ENCODE peak calls at places on chromosome 13, in eight cellular contexts. One of them, this sample, is unnamed.

GRCh38 chr13:111577956-111578595 is 257.6 kb downstream of the TEX29 start:
- DNase-seq in H9: no peak
- DNase-seq in upper lobe of right lung: no peak
- DNase-seq in SJSA1: no peak
- DNase-seq in colonic mucosa: no peak
- DNase-seq in left lung: no peak
- DNase-seq in tibial nerve: no peak
- DNase-seq in stomach: no peak
- DNase-seq in this sample: no peak

GRCh38 chr13:109869312-109870237 is 83.2 kb upstream of the IRS2 start:
- DNase-seq in H9: peak; percentile 59
- DNase-seq in upper lobe of right lung: peak; percentile 86
- DNase-seq in SJSA1: peak; percentile 75
- DNase-seq in colonic mucosa: peak; percentile 47
- DNase-seq in left lung: peak; percentile 84
- DNase-seq in tibial nerve: peak; percentile 42
- DNase-seq in stomach: peak; percentile 75
- DNase-seq in this sample: peak; percentile 84

GRCh38 chr13:25114220-25114619 is 18.3 kb downstream of the PABPC3 start:
- DNase-seq in H9: peak; percentile 87
- DNase-seq in upper lobe of right lung: peak; percentile 67
- DNase-seq in SJSA1: peak; percentile 51
- DNase-seq in colonic mucosa: peak; percentile 64
- DNase-seq in left lung: no peak
- DNase-seq in tibial nerve: peak; percentile 26
- DNase-seq in stomach: peak; percentile 71
- DNase-seq in this sample: peak; percentile 76

GRCh38 chr13:21901772-21902708 is 231.2 kb downstream of the FGF9 start:
- DNase-seq in H9: peak; percentile 18
- DNase-seq in upper lobe of right lung: no peak
- DNase-seq in SJSA1: no peak
- DNase-seq in colonic mucosa: no peak
- DNase-seq in left lung: no peak
- DNase-seq in tibial nerve: no peak
- DNase-seq in stomach: no peak
- DNase-seq in this sample: no peak

GRCh38 chr13:112818040-112818697 is 128.3 kb downstream of the ATP11A start:
- DNase-seq in H9: no peak
- DNase-seq in upper lobe of right lung: no peak
- DNase-seq in SJSA1: no peak
- DNase-seq in colonic mucosa: no peak
- DNase-seq in left lung: peak; percentile 72
- DNase-seq in tibial nerve: no peak
- DNase-seq in stomach: peak; percentile 10
- DNase-seq in this sample: no peak

GRCh38 chr13:79810671-79811070 is 329.7 kb downstream of the NDFIP2 start:
- DNase-seq in H9: no peak
- DNase-seq in upper lobe of right lung: no peak
- DNase-seq in SJSA1: peak; percentile 73
- DNase-seq in colonic mucosa: no peak
- DNase-seq in left lung: no peak
- DNase-seq in tibial nerve: no peak
- DNase-seq in stomach: no peak
- DNase-seq in this sample: no peak

GRCh38 chr13:87314822-87315221 is 356.3 kb upstream of the SLITRK5 start:
- DNase-seq in H9: no peak
- DNase-seq in upper lobe of right lung: no peak
- DNase-seq in SJSA1: no peak
- DNase-seq in colonic mucosa: no peak
- DNase-seq in left lung: no peak
- DNase-seq in tibial nerve: no peak
- DNase-seq in stomach: no peak
- DNase-seq in this sample: no peak

GRCh38 chr13:63700366-63700765 is 2284.7 kb upstream of the PCDH20 start:
- DNase-seq in H9: no peak
- DNase-seq in upper lobe of right lung: no peak
- DNase-seq in SJSA1: no peak
- DNase-seq in colonic mucosa: no peak
- DNase-seq in left lung: no peak
- DNase-seq in tibial nerve: no peak
- DNase-seq in stomach: no peak
- DNase-seq in this sample: no peak

GRCh38 chr13:47896111-47896510 is 105.0 kb downstream of the SUCLA2 start:
- DNase-seq in H9: no peak
- DNase-seq in upper lobe of right lung: no peak
- DNase-seq in SJSA1: no peak
- DNase-seq in colonic mucosa: no peak
- DNase-seq in left lung: no peak
- DNase-seq in tibial nerve: no peak
- DNase-seq in stomach: no peak
- DNase-seq in this sample: no peak

GRCh38 chr13:40539954-40540706 is 126.3 kb downstream of the FOXO1 start:
- DNase-seq in H9: peak; percentile 49
- DNase-seq in upper lobe of right lung: no peak
- DNase-seq in SJSA1: peak; percentile 87
- DNase-seq in colonic mucosa: no peak
- DNase-seq in left lung: no peak
- DNase-seq in tibial nerve: no peak
- DNase-seq in stomach: no peak
- DNase-seq in this sample: no peak

GRCh38 chr13:67045357-67045756 is 184.8 kb downstream of the PCDH9 start:
- DNase-seq in H9: no peak
- DNase-seq in upper lobe of right lung: no peak
- DNase-seq in SJSA1: no peak
- DNase-seq in colonic mucosa: no peak
- DNase-seq in left lung: no peak
- DNase-seq in tibial nerve: no peak
- DNase-seq in stomach: no peak
- DNase-seq in this sample: no peak

GRCh38 chr13:45468676-45469075 is 3.9 kb downstream of the COG3 start:
- DNase-seq in H9: no peak
- DNase-seq in upper lobe of right lung: no peak
- DNase-seq in SJSA1: no peak
- DNase-seq in colonic mucosa: peak; percentile 36
- DNase-seq in left lung: no peak
- DNase-seq in tibial nerve: no peak
- DNase-seq in stomach: no peak
- DNase-seq in this sample: no peak

GRCh38 chr13:110430391-110431338 is 123.6 kb downstream of the COL4A2 start:
- DNase-seq in H9: no peak
- DNase-seq in upper lobe of right lung: no peak
- DNase-seq in SJSA1: peak; percentile 50
- DNase-seq in colonic mucosa: no peak
- DNase-seq in left lung: no peak
- DNase-seq in tibial nerve: no peak
- DNase-seq in stomach: no peak
- DNase-seq in this sample: no peak

GRCh38 chr13:93227280-93227905 is 786 bp downstream of the GPC6 start:
- DNase-seq in H9: peak; percentile 57
- DNase-seq in upper lobe of right lung: no peak
- DNase-seq in SJSA1: peak; percentile 74
- DNase-seq in colonic mucosa: no peak
- DNase-seq in left lung: peak; percentile 73
- DNase-seq in tibial nerve: peak; percentile 16
- DNase-seq in stomach: no peak
- DNase-seq in this sample: peak; percentile 18

GRCh38 chr13:25380082-25380481 is 8.3 kb downstream of the ATP8A2 start:
- DNase-seq in H9: no peak
- DNase-seq in upper lobe of right lung: no peak
- DNase-seq in SJSA1: no peak
- DNase-seq in colonic mucosa: no peak
- DNase-seq in left lung: no peak
- DNase-seq in tibial nerve: no peak
- DNase-seq in stomach: no peak
- DNase-seq in this sample: no peak

GRCh38 chr13:32846020-32846451 is 170.2 kb upstream of the KL start:
- DNase-seq in H9: no peak
- DNase-seq in upper lobe of right lung: no peak
- DNase-seq in SJSA1: no peak
- DNase-seq in colonic mucosa: no peak
- DNase-seq in left lung: no peak
- DNase-seq in tibial nerve: no peak
- DNase-seq in stomach: no peak
- DNase-seq in this sample: no peak

GRCh38 chr13:51552027-51552426 is 32.2 kb upstream of the WDFY2 start:
- DNase-seq in H9: no peak
- DNase-seq in upper lobe of right lung: no peak
- DNase-seq in SJSA1: no peak
- DNase-seq in colonic mucosa: no peak
- DNase-seq in left lung: no peak
- DNase-seq in tibial nerve: no peak
- DNase-seq in stomach: no peak
- DNase-seq in this sample: no peak

GRCh38 chr13:27928353-27928804 is 8.6 kb downstream of the PDX1 start:
- DNase-seq in H9: no peak
- DNase-seq in upper lobe of right lung: no peak
- DNase-seq in SJSA1: no peak
- DNase-seq in colonic mucosa: no peak
- DNase-seq in left lung: no peak
- DNase-seq in tibial nerve: no peak
- DNase-seq in stomach: no peak
- DNase-seq in this sample: peak; percentile 34

GRCh38 chr13:60671386-60671785 is 274.4 kb downstream of the TDRD3 start:
- DNase-seq in H9: no peak
- DNase-seq in upper lobe of right lung: no peak
- DNase-seq in SJSA1: no peak
- DNase-seq in colonic mucosa: no peak
- DNase-seq in left lung: no peak
- DNase-seq in tibial nerve: no peak
- DNase-seq in stomach: no peak
- DNase-seq in this sample: no peak

GRCh38 chr13:57627663-57628062 is 3.9 kb upstream of the PCDH17 start:
- DNase-seq in H9: no peak
- DNase-seq in upper lobe of right lung: no peak
- DNase-seq in SJSA1: no peak
- DNase-seq in colonic mucosa: no peak
- DNase-seq in left lung: no peak
- DNase-seq in tibial nerve: no peak
- DNase-seq in stomach: no peak
- DNase-seq in this sample: no peak

GRCh38 chr13:108495686-108496363 is 133.6 kb upstream of the MYO16 start:
- DNase-seq in H9: peak; percentile 59
- DNase-seq in upper lobe of right lung: no peak
- DNase-seq in SJSA1: no peak
- DNase-seq in colonic mucosa: no peak
- DNase-seq in left lung: peak; percentile 82
- DNase-seq in tibial nerve: no peak
- DNase-seq in stomach: no peak
- DNase-seq in this sample: no peak

GRCh38 chr13:39452834-39453233 is 150.2 kb downstream of the LHFPL6 start:
- DNase-seq in H9: no peak
- DNase-seq in upper lobe of right lung: no peak
- DNase-seq in SJSA1: no peak
- DNase-seq in colonic mucosa: no peak
- DNase-seq in left lung: no peak
- DNase-seq in tibial nerve: no peak
- DNase-seq in stomach: no peak
- DNase-seq in this sample: no peak
- H3K27ac ChIP-seq in H9: no peak overlapping the region
- H3K27ac ChIP-seq in upper lobe of right lung: no peak overlapping the region
- H3K27ac ChIP-seq in SJSA1: no peak overlapping the region
- H3K27ac ChIP-seq in colonic mucosa: no peak overlapping the region
- H3K27ac ChIP-seq in left lung: no peak overlapping the region
- H3K27ac ChIP-seq in tibial nerve: peak overlapping the region; percentile 2
- H3K27ac ChIP-seq in stomach: no peak overlapping the region
- H3K27ac ChIP-seq in this sample: no peak overlapping the region

DNA sequence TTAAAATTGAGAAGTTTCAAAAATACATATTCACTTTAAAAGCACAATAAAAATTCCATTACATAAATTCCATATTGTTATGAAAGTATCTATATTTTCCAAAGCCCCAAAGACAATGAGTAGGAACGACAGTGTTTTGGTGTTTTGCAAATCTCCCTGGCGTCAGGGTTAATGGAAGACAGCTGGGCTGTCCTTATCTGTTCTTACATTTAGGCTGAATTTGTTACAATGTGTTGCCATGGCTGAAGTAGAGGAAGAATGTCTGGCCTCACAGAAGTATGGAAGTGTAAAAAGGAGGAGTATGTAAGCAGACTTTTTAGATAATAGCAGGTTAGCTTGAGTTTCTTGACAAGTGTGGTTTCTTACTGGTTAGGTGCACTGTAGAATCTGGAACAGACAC is 124.4 kb upstream of the SPATA13 start:
- DNase-seq in H9: no peak
- DNase-seq in upper lobe of right lung: no peak
- DNase-seq in SJSA1: no peak
- DNase-seq in colonic mucosa: no peak
- DNase-seq in left lung: no peak
- DNase-seq in tibial nerve: no peak
- DNase-seq in stomach: no peak
- DNase-seq in this sample: no peak
- H3K4me1 ChIP-seq in H9: peaks cover 2% of the 10 kb centered on the region
- H3K4me1 ChIP-seq in upper lobe of right lung: peaks cover 28% of the 10 kb centered on the region
- H3K4me1 ChIP-seq in SJSA1: peaks cover 12% of the 10 kb centered on the region
- H3K4me1 ChIP-seq in colonic mucosa: no peaks in the 10 kb centered on the region
- H3K4me1 ChIP-seq in left lung: peaks cover 9% of the 10 kb centered on the region
- H3K4me1 ChIP-seq in tibial nerve: no peaks in the 10 kb centered on the region
- H3K4me1 ChIP-seq in stomach: peaks cover 67% of the 10 kb centered on the region
- H3K4me1 ChIP-seq in this sample: peaks cover 47% of the 10 kb centered on the region

DNA sequence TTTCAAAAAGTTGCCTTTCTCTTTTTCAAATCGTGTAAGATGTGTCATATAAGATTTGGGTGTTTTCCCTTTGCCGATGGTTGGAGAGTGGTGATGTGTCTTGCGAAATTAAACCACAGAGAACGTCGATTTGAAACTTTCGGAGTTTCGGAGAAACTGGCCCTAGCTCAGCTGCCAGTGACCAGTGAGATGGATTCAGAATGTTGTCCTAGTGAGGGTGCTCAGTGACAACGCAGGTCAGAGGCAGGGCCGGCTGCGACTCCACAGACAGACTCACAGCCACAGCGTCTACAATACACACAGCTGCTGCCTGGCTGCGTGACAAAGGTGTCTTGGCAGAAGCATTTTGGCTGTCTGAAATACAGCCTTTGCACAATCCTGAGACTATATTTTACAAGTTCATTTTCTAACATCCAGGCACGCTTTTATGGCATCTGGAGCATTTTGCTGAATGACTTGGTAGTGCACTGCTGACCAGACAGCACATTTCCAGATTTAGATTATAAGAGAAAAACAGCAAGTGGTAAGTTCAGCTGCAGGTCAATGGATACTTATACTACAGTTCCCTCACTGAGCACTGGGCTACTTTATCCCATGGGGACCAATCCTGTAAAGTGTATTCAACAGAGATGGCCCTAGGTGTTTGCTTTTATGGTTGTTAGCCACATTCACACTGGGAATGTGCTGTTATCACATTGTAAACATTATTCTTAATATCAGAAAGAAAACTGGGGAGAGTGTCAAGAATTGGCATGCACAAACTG is 207.5 kb downstream of the KCNRG start:
- DNase-seq in H9: no peak
- DNase-seq in upper lobe of right lung: peak; percentile 83
- DNase-seq in SJSA1: no peak
- DNase-seq in colonic mucosa: peak; percentile 41
- DNase-seq in left lung: peak; percentile 87
- DNase-seq in tibial nerve: peak; percentile 62
- DNase-seq in stomach: peak; percentile 67
- DNase-seq in this sample: peak; percentile 68
- H3K27ac ChIP-seq in H9: no peak overlapping the region
- H3K27ac ChIP-seq in upper lobe of right lung: peak overlapping the region; percentile 20
- H3K27ac ChIP-seq in SJSA1: no peak overlapping the region
- H3K27ac ChIP-seq in colonic mucosa: no peak overlapping the region
- H3K27ac ChIP-seq in left lung: peak overlapping the region; percentile 87
- H3K27ac ChIP-seq in tibial nerve: peak overlapping the region; percentile 38
- H3K27ac ChIP-seq in stomach: no peak overlapping the region
- H3K27ac ChIP-seq in this sample: peak overlapping the region; percentile 55

GRCh38 chr13:99056381-99057014 is 78.6 kb upstream of the DOCK9 start:
- DNase-seq in H9: no peak
- DNase-seq in upper lobe of right lung: no peak
- DNase-seq in SJSA1: peak; percentile 66
- DNase-seq in colonic mucosa: no peak
- DNase-seq in left lung: no peak
- DNase-seq in tibial nerve: no peak
- DNase-seq in stomach: no peak
- DNase-seq in this sample: no peak
- H3K4me1 ChIP-seq in H9: no peaks in the 10 kb centered on the region
- H3K4me1 ChIP-seq in upper lobe of right lung: peaks cover 24% of the 10 kb centered on the region
- H3K4me1 ChIP-seq in SJSA1: no peaks in the 10 kb centered on the region
- H3K4me1 ChIP-seq in colonic mucosa: no peaks in the 10 kb centered on the region
- H3K4me1 ChIP-seq in left lung: peaks cover 37% of the 10 kb centered on the region
- H3K4me1 ChIP-seq in tibial nerve: no peaks in the 10 kb centered on the region
- H3K4me1 ChIP-seq in stomach: peaks cover 35% of the 10 kb centered on the region
- H3K4me1 ChIP-seq in this sample: peaks cover 8% of the 10 kb centered on the region